ENCODE peak calls at places on chromosome 12, in four cellular contexts. W is GM23248, N is fibroblast of the aortic adventitia, G is foreskin fibroblast. U is an unnamed sample.

GRCh38 chr12:93135286-93136239 is 206.5 kb upstream of the EEA1 start:
- DNase-seq in W (peak), N (no peak), G (peak), U (no peak)

GRCh38 chr12:84920331-84920730 is 7.7 kb upstream of the SLC6A15 start:
- DNase-seq in W (peak), N (peak), G (peak), U (no peak)

GRCh38 chr12:94982456-94982855 is 21.0 kb downstream of the NDUFA12 start:
- DNase-seq in W (peak), N (no peak), G (no peak), U (no peak)

GRCh38 chr12:113222730-113223531 is 1.7 kb downstream of the TPCN1 start:
- DNase-seq in W (peak), N (peak), G (peak), U (peak)

GRCh38 chr12:52132754-52133161 is 53.3 kb downstream of the SMIM41 start:
- DNase-seq in W (peak), N (peak), G (peak), U (peak)

GRCh38 chr12:52234226-52234810 is 1.3 kb downstream of the KRT7 start:
- DNase-seq in W (no peak), N (no peak), G (no peak), U (no peak)

GRCh38 chr12:54053625-54054441 is at the start of gene HOXC4:
- DNase-seq in W (peak), N (peak), G (no peak), U (no peak)

GRCh38 chr12:66154776-66155175 is 15.0 kb downstream of the TMBIM4 start:
- DNase-seq in W (peak), N (peak), G (no peak), U (no peak)

GRCh38 chr12:57164966-57165365 is 17.5 kb upstream of the LRP1-AS start:
- DNase-seq in W (peak), N (peak), G (no peak), U (no peak)

GRCh38 chr12:90909069-90909676 is 45.8 kb downstream of the CCER1 start:
- DNase-seq in W (peak), N (peak), G (peak), U (no peak)

GRCh38 chr12:45611061-45611460 is 118.4 kb upstream of the ARID2 start:
- DNase-seq in W (peak), N (no peak), G (no peak), U (no peak)
- H3K4me3 ChIP-seq in W (peak), N (peak), G (no peak), U (no peak)

DNA sequence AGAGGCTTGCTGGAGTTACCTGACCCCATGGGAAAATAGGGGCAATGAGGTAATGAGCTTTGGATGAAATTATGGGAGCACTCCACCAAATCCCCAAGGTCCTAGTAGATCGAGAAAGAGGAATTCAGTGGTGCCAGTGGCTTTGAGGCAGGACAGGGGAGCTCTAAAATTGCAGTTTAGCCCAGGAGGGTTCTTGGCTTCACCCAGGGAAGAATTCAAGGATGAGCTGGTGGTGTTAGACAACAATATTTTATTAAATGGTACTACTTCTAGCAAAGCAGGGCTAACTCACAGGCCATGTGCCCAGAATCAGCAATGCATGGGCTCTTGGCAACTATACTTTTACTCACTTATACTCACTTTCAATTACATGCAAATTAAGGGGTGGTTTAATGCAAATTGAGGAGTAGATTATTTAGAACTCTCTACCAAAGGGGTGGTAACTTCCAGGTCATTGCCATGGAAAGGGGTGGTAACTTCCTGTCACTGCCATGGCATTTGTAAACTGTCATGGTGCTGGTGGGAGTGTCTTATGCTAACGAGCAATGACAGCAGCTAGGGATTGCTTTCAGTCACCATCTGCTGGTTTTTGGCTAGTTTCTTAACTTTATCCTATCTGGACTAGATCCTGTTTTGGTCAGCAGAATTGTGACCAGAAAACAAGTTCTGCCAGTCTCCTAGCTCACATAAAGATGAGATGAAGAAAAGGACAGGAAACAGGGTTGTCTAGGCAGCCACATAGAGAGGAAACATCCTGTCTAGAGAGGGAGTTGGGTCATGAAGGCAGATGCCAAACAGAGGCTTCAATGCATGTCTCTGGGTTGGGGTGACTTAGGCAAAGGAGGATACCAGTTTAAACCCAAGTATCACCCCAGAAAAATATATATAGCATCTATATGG is 64.7 kb downstream of the ZNF641 start:
- DNase-seq in W (no peak), N (no peak), G (no peak), U (no peak)
- H3K4me3 ChIP-seq in W (no peak), N (no peak), G (no peak), U (no peak)

GRCh38 chr12:124091835-124092234 is 118.8 kb downstream of the ZNF664 start:
- DNase-seq in W (no peak), N (no peak), G (no peak), U (no peak)

GRCh38 chr12:124094188-124094587 is 121.2 kb downstream of the ZNF664 start:
- DNase-seq in W (no peak), N (no peak), G (no peak), U (no peak)

GRCh38 chr12:124094733-124095132 is 121.7 kb downstream of the ZNF664 start:
- DNase-seq in W (no peak), N (no peak), G (no peak), U (no peak)

GRCh38 chr12:124096109-124096508 is 123.1 kb downstream of the ZNF664 start:
- DNase-seq in W (no peak), N (no peak), G (no peak), U (no peak)

GRCh38 chr12:124093297-124093696 is 120.3 kb downstream of the ZNF664 start:
- DNase-seq in W (no peak), N (no peak), G (no peak), U (no peak)
- H3K4me3 ChIP-seq in W (no peak), N (no peak), G (no peak), U (no peak)

GRCh38 chr12:120368789-120369475 is at the start of gene MSI1:
- DNase-seq in W (peak), N (no peak), G (no peak), U (no peak)
- H3K4me3 ChIP-seq in W (peak), N (no peak), G (no peak), U (no peak)

DNA sequence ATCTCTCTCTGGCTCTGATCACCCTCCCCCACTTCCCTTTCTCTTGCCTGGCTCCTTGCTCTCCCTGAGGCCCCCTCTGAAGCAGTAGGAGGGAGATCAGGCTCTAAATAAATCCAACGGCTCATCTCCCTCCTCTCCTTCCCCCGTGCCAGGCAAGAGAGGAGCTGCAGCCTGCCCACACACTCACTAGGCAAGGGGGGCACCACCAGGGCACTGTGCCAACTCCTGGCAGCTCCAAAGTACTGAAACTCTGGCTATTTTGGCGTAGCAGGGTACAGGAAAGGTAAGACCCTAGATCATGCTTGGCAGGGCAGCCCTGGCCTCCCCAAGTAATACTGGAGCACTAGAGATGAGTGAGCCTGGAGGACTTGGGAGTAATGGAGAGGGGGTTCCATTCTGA is 2.1 kb downstream of the CACNB3 start:
- DNase-seq in W (no peak), N (no peak), G (no peak), U (no peak)
- H3K4me3 ChIP-seq in W (no peak), N (no peak), G (no peak), U (no peak)

DNA sequence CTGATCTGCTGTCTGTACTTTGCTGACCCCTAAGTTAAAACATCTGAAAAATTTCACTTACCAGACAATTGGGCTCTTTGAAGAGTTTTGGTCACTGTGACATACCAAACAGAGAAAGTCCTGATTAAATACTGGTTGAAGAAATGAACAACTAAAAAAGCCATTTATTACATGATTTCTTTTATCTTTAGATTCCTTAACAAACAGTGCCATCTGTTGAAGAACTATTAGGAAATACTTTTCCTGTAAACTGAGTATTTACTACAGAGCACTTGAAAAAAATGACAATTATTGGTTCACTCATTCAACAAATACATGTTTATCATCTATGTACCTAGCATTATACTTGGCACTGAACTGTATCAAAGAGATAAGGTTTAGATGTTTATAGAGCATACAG is 6.5 kb upstream of the WASHC4 start:
- DNase-seq in W (peak), N (peak), G (no peak), U (no peak)
- H3K4me3 ChIP-seq in W (no peak), N (no peak), G (no peak), U (no peak)

U was measured in AG09309.